ENCODE peak calls at places on chromosomes 13 and 19, in four cellular contexts. C, X, M and Z are unnamed samples.
A peak's percentile ranks its signal among the peaks of the same experiment; 100 is the strongest.

GRCh38 chr13:110425444-110425780 is 118.3 kb downstream of the COL4A2 start:
- DNase-seq in C (peak; percentile 96), M (no peak), X (peak; percentile 93), Z (no peak)

GRCh38 chr19:43618921-43619261 is 538 bp downstream of the ZNF428 start:
- DNase-seq in C (peak; percentile 8), M (peak; percentile 61), X (peak; percentile 74), Z (no peak)

GRCh38 chr13:48593551-48593950 is 60.2 kb upstream of the CYSLTR2 start:
- DNase-seq in M (no peak), X (no peak), C (no peak), Z (no peak)

GRCh38 chr13:106532111-106532929 is 3.1 kb downstream of the EFNB2 start:
- DNase-seq in M (no peak), X (peak; percentile 65), C (peak; percentile 32), Z (no peak)

GRCh38 chr13:109700176-109700575 is 86.2 kb downstream of the IRS2 start:
- DNase-seq in C (peak; percentile 24), M (peak; percentile 75), X (peak; percentile 71), Z (peak; percentile 2)

GRCh38 chr13:48579167-48579918 is 46.5 kb upstream of the RCBTB2 start:
- DNase-seq in C (no peak), M (no peak), X (no peak), Z (no peak)

GRCh38 chr13:34300559-34300958 is 482.6 kb downstream of the RFC3 start:
- DNase-seq in M (no peak), X (no peak), C (no peak), Z (no peak)

GRCh38 chr13:101127741-101128353 is 288.5 kb downstream of the NALCN start:
- DNase-seq in C (peak; percentile 53), M (peak; percentile 27), X (peak; percentile 66), Z (no peak)

GRCh38 chr13:21670883-21671792 is at the start of gene FGF9:
- DNase-seq in X (peak; percentile 54), M (peak; percentile 78), C (peak; percentile 79), Z (no peak)

GRCh38 chr13:104796581-104796980 is 1730.4 kb upstream of the SLC10A2 start:
- DNase-seq in C (no peak), M (no peak), X (no peak), Z (no peak)

GRCh38 chr13:112839347-112840105 is 129.5 kb upstream of the MCF2L start:
- DNase-seq in M (no peak), C (peak; percentile 61), X (no peak), Z (no peak)

GRCh38 chr13:89432997-89433396 is 1761.8 kb downstream of the SLITRK5 start:
- DNase-seq in C (no peak), M (no peak), X (peak; percentile 26), Z (no peak)

GRCh38 chr13:27969073-27969865 is at the start of gene CDX2:
- DNase-seq in M (no peak), C (no peak), X (no peak), Z (no peak)

GRCh38 chr19:58562126-58563033 is 4.0 kb upstream of the UBE2M start:
- DNase-seq in X (peak; percentile 37), C (peak; percentile 39), M (no peak), Z (no peak)

GRCh38 chr19:53571339-53571738 is 33.4 kb downstream of the ZNF331 start:
- DNase-seq in C (no peak), X (no peak), M (no peak), Z (no peak)

GRCh38 chr19:2268861-2269243 is 12.6 kb upstream of the JSRP1 start:
- DNase-seq in M (no peak), C (no peak), X (no peak), Z (no peak)

GRCh38 chr19:13846533-13847032 is 30.4 kb upstream of the NANOS3 start:
- DNase-seq in X (peak; percentile 88), M (peak; percentile 84), C (peak; percentile 93), Z (no peak)

GRCh38 chr13:28568286-28568685 is 73.4 kb upstream of the FLT1 start:
- DNase-seq in X (peak; percentile 49), M (peak; percentile 26), C (peak; percentile 62), Z (no peak)

GRCh38 chr13:42041017-42041683 is 7.3 kb upstream of the DGKH start:
- DNase-seq in X (peak; percentile 56), M (peak; percentile 22), C (peak; percentile 44), Z (no peak)

GRCh38 chr13:113775451-113776145 is 16.6 kb downstream of the TMEM255B start:
- DNase-seq in C (no peak), X (no peak), M (no peak), Z (no peak)

GRCh38 chr19:37227996-37228395 is 10.0 kb downstream of the ZNF383 start:
- DNase-seq in X (no peak), M (no peak), C (no peak), Z (no peak)

GRCh38 chr19:49217382-49217781 is 59.8 kb downstream of the TRPM4 start:
- DNase-seq in C (peak; percentile 72), X (no peak), M (peak; percentile 1), Z (no peak)

GRCh38 chr13:26979334-26979733 is 192.3 kb downstream of the USP12 start:
- DNase-seq in C (no peak), M (no peak), X (no peak), Z (no peak)

GRCh38 chr19:39199025-39199424 is 2.3 kb downstream of the NCCRP1 start:
- DNase-seq in C (peak; percentile 63), X (peak; percentile 18), M (no peak), Z (no peak)

GRCh38 chr13:80556291-80556690 is 215.4 kb upstream of the SPRY2 start:
- DNase-seq in M (peak; percentile 24), C (no peak), X (peak; percentile 30), Z (no peak)

GRCh38 chr13:93867481-93867880 is 612.0 kb downstream of the DCT start:
- DNase-seq in M (no peak), C (peak; percentile 95), X (no peak), Z (no peak)
- H3K9me1 ChIP-seq in M (no peaks in the 10 kb centered on the region), C (no peaks in the 10 kb centered on the region), X (no peaks in the 10 kb centered on the region), Z (no peaks in the 10 kb centered on the region)

GRCh38 chr13:99930925-99931324 is 40.6 kb downstream of the ZIC5 start:
- DNase-seq in X (no peak), C (no peak), M (no peak), Z (no peak)

GRCh38 chr13:99941086-99941485 is 30.5 kb downstream of the ZIC5 start:
- DNase-seq in C (no peak), X (no peak), M (no peak), Z (no peak)

GRCh38 chr13:99932912-99933311 is 38.7 kb downstream of the ZIC5 start:
- DNase-seq in C (no peak), M (no peak), X (no peak), Z (no peak)

GRCh38 chr13:99931462-99931861 is 40.1 kb downstream of the ZIC5 start:
- DNase-seq in C (no peak), M (no peak), X (no peak), Z (no peak)

GRCh38 chr13:99935772-99936171 is 35.8 kb downstream of the ZIC5 start:
- DNase-seq in C (no peak), X (no peak), M (no peak), Z (no peak)
- H3K9me1 ChIP-seq in C (no peaks in the 10 kb centered on the region), X (no peaks in the 10 kb centered on the region), M (no peaks in the 10 kb centered on the region), Z (no peaks in the 10 kb centered on the region)

GRCh38 chr19:33601583-33601982 is 20.2 kb upstream of the CHST8 start:
- DNase-seq in M (no peak), C (no peak), X (no peak), Z (no peak)
- H3K9me1 ChIP-seq in M (no peaks in the 10 kb centered on the region), C (no peaks in the 10 kb centered on the region), X (no peaks in the 10 kb centered on the region), Z (no peaks in the 10 kb centered on the region)

DNA sequence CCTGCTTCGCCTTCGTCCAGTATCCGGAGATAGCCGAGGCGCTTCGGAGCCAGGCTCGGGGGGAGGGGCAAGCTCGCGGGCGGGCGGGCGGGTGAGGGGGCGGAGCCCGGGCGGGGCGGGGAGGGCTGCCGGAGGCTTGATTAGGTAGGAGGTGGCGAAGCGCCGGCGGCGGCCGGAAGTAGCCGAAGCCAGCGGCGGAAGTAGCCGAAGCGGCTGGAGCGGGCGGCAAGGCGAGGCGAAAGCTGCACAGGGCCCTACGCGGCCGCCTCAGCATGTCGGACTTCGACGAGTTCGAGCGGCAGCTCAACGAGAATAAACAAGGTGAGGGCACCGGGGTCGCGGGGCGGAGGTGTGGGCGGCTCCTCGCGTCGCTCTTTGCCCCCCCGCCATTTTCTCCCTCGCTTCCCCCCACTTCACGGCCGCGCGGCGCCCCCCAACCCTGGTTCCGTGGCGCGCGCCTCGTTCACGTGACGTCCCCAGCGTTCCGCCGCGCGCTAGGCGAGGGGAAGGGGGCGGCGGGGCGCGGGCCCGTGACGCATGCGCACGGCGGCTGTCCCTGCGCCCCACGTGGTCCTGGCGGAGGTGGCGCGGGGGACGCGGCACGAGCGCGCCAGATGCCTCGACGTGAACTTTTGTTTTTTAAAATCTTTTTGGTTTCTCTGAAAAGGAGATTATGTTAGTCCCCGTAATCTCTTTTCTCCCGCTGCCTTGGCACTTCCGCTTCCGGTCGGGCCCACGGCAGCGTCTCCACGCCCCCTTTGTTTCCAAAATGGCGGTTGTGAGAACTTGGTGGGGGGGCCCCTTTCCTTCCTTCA is at the start of gene U2AF2:
- DNase-seq in M (peak; percentile 96), X (peak; percentile 76), C (peak; percentile 89), Z (peak; percentile 66)
- H3K9me1 ChIP-seq in M (peaks cover 6% of the 10 kb centered on the region), X (no peaks in the 10 kb centered on the region), C (peaks cover 13% of the 10 kb centered on the region), Z (no peaks in the 10 kb centered on the region)

GRCh38 chr13:40060318-40061007 is 405.0 kb downstream of the COG6 start:
- DNase-seq in X (no peak), C (no peak), M (no peak), Z (peak; percentile 66)
- H3K9me1 ChIP-seq in X (no peaks in the 10 kb centered on the region), C (no peaks in the 10 kb centered on the region), M (no peaks in the 10 kb centered on the region), Z (no peaks in the 10 kb centered on the region)

GRCh38 chr13:71813187-71813586 is 53.8 kb downstream of the DACH1 start:
- DNase-seq in X (no peak), M (no peak), C (no peak), Z (no peak)

GRCh38 chr13:71814806-71815205 is 52.2 kb downstream of the DACH1 start:
- DNase-seq in X (no peak), C (no peak), M (no peak), Z (no peak)

GRCh38 chr13:71811344-71811743 is 55.7 kb downstream of the DACH1 start:
- DNase-seq in C (no peak), X (no peak), M (no peak), Z (no peak)

GRCh38 chr13:71820699-71821098 is 46.3 kb downstream of the DACH1 start:
- DNase-seq in C (no peak), M (no peak), X (no peak), Z (no peak)

GRCh38 chr13:71817335-71817734 is 49.7 kb downstream of the DACH1 start:
- DNase-seq in X (no peak), C (no peak), M (no peak), Z (no peak)
- H3K9me1 ChIP-seq in X (no peaks in the 10 kb centered on the region), C (no peaks in the 10 kb centered on the region), M (no peaks in the 10 kb centered on the region), Z (no peaks in the 10 kb centered on the region)

GRCh38 chr19:4320419-4320818 is 16.0 kb downstream of the FSD1 start:
- DNase-seq in X (no peak), M (no peak), C (no peak), Z (no peak)
- H3K9me1 ChIP-seq in X (no peaks in the 10 kb centered on the region), M (no peaks in the 10 kb centered on the region), C (no peaks in the 10 kb centered on the region), Z (no peaks in the 10 kb centered on the region)